ENCODE peak calls at places on chromosomes 7 and 10, in eight cellular contexts. L is RWPE1; E is nephron progenitor cell; D is activated T-helper 2 cell treated with anti-CD3 and anti-CD28 coated beads, Interferon-gamma antibody, Interleukin-2, Interleukin-4, amounts not matched to agents 10 μg/mL and 5 μg/mL and 100 μg/mL, durations not matched to agents 14 hours and 24 hours and 36 hours; H is cardiac fibroblast; Z is EL; R is A549; A is activated CD4-positive, alpha-beta T cell treated with anti-CD3 and anti-CD28 coated beads, Interleukin-2, amount 10 ng/mL, durations not matched to agents 7 days and 5 days. Y is an unnamed sample.

GRCh38 chr7:103637726-103638125 is 191.7 kb upstream of the SLC26A5 start:
- DNase-seq in H (no peak), D (no peak), L (peak), A (no peak), Z (peak), R (no peak), E (no peak), Y (no peak)

GRCh38 chr10:124736491-124737136 is 7.6 kb downstream of the FAM53B start:
- DNase-seq in D (no peak), A (no peak), H (peak), E (no peak), L (peak), R (no peak), Z (peak), Y (no peak)

GRCh38 chr10:74000892-74001669 is 3.2 kb downstream of the VCL start:
- DNase-seq in A (no peak), D (no peak), E (no peak), H (no peak), Z (peak), L (no peak), R (no peak), Y (no peak)

GRCh38 chr10:133358162-133358919 is 522 bp upstream of the FUOM start:
- DNase-seq in Z (no peak), L (no peak), E (no peak), A (no peak), H (no peak), R (no peak), D (no peak), Y (no peak)

GRCh38 chr10:115977855-115978254 is 295.2 kb downstream of the GFRA1 start:
- DNase-seq in L (no peak), E (no peak), Z (no peak), H (no peak), A (no peak), R (no peak), D (no peak), Y (no peak)

GRCh38 chr7:139284252-139284896 is 53.3 kb downstream of the UBN2 start:
- DNase-seq in L (no peak), A (no peak), Z (no peak), D (no peak), H (no peak), E (no peak), R (no peak), Y (no peak)

GRCh38 chr10:81920213-81920829 is 45.3 kb downstream of the NRG3 start:
- DNase-seq in H (no peak), A (no peak), E (peak), R (peak), L (no peak), D (no peak), Z (no peak), Y (peak)

GRCh38 chr7:116942503-116942902 is 10.8 kb upstream of the ST7 start:
- DNase-seq in Z (no peak), D (no peak), L (no peak), E (no peak), A (no peak), R (no peak), H (no peak), Y (no peak)

GRCh38 chr10:44415121-44415520 is 30.2 kb upstream of the CXCL12 start:
- DNase-seq in H (peak), A (no peak), L (no peak), D (no peak), Z (peak), E (no peak), R (no peak), Y (no peak)

GRCh38 chr7:158031820-158032424 is 555.7 kb downstream of the PTPRN2 start:
- DNase-seq in H (no peak), Z (no peak), L (no peak), D (no peak), R (no peak), E (no peak), A (no peak), Y (no peak)

GRCh38 chr10:62582804-62583208 is 208.6 kb downstream of the ZNF365 start:
- DNase-seq in L (peak), R (no peak), E (no peak), D (no peak), A (no peak), Z (peak), H (peak), Y (no peak)

GRCh38 chr10:92268763-92269162 is 22.1 kb downstream of the CPEB3 start:
- DNase-seq in Z (peak), L (no peak), D (no peak), R (no peak), E (no peak), H (no peak), A (no peak), Y (no peak)

GRCh38 chr10:59582779-59583178 is 126.9 kb downstream of the SLC16A9 start:
- DNase-seq in A (no peak), R (no peak), E (no peak), Z (no peak), H (no peak), L (no peak), D (no peak), Y (no peak)

GRCh38 chr7:102170417-102170970 is 116.2 kb upstream of the SH2B2 start:
- DNase-seq in L (no peak), Z (no peak), H (peak), A (no peak), R (no peak), E (peak), D (no peak), Y (no peak)